ENCODE peak calls at places on chromosome 21, in four cellular contexts. L is CD8-positive, alpha-beta T cell; Z is Panc1; C is breast epithelium. X is an unnamed sample.

GRCh38 chr21:31546402-31547155 is 112.9 kb upstream of the SOD1 start:
- DNase-seq in L (no peak), Z (no peak), C (no peak), X (no peak)

GRCh38 chr21:42406201-42406601 is 2.5 kb downstream of the UBASH3A start:
- DNase-seq in L (peak; percentile 68), Z (no peak), C (no peak), X (peak; percentile 39)

GRCh38 chr21:36643374-36644250 is 55.3 kb upstream of the SIM2 start:
- DNase-seq in L (no peak), Z (no peak), C (no peak), X (no peak)

GRCh38 chr21:25837545-25838263 is 102.9 kb downstream of the GABPA start:
- DNase-seq in L (no peak), Z (no peak), C (no peak), X (no peak)

GRCh38 chr21:33033094-33033951 is 7.6 kb downstream of the OLIG2 start:
- DNase-seq in L (no peak), Z (no peak), C (no peak), X (no peak)

GRCh38 chr21:26933448-26933847 is 33.4 kb downstream of the ADAMTS5 start:
- DNase-seq in L (no peak), Z (no peak), C (no peak), X (no peak)

GRCh38 chr21:35861656-35862055 is 198.7 kb downstream of the SETD4 start:
- DNase-seq in L (no peak), Z (no peak), C (no peak), X (no peak)

GRCh38 chr21:28627691-28628090 is 365.0 kb downstream of the LTN1 start:
- DNase-seq in L (no peak), Z (no peak), C (no peak), X (no peak)

GRCh38 chr21:41630249-41630648 is 122.3 kb upstream of the TMPRSS2 start:
- DNase-seq in L (no peak), Z (peak; percentile 86), C (no peak), X (no peak)

GRCh38 chr21:41220208-41220733 is 52.3 kb downstream of the BACE2 start:
- DNase-seq in L (no peak), Z (no peak), C (no peak), X (no peak)

GRCh38 chr21:28548291-28548690 is 444.4 kb downstream of the LTN1 start:
- DNase-seq in L (no peak), Z (no peak), C (no peak), X (no peak)

GRCh38 chr21:46180079-46180722 is 4.1 kb downstream of the SPATC1L start:
- DNase-seq in L (no peak), Z (no peak), C (peak; percentile 7), X (no peak)
- H3K4me3 ChIP-seq in L (no peak overlapping the region), Z (no peak overlapping the region), C (no peak overlapping the region), X (no peak overlapping the region)

DNA sequence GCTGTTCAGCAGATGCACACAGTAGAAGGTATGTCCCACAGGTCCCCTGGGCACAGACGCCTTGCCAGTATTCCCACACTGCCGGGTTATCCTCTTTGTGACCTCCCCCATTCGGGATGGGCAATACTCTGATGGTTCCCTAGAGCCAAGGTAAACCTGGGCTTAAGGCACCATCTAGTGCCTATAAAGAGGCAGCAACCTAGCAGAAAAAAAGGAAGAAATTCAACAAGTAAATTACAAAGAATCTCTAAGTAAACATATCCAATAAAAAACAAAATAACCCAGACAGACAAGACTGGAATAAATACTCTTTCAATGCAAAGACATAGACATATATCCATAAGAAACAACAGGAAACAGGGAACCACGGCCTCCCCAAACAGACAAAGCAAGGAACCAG is 39.4 kb downstream of the HSF2BP start:
- DNase-seq in L (no peak), Z (no peak), C (no peak), X (no peak)
- TF ChIP-seq CTCF in L (no peak), Z (peak; percentile 18), C (no peak), X (peak; percentile 13)

DNA sequence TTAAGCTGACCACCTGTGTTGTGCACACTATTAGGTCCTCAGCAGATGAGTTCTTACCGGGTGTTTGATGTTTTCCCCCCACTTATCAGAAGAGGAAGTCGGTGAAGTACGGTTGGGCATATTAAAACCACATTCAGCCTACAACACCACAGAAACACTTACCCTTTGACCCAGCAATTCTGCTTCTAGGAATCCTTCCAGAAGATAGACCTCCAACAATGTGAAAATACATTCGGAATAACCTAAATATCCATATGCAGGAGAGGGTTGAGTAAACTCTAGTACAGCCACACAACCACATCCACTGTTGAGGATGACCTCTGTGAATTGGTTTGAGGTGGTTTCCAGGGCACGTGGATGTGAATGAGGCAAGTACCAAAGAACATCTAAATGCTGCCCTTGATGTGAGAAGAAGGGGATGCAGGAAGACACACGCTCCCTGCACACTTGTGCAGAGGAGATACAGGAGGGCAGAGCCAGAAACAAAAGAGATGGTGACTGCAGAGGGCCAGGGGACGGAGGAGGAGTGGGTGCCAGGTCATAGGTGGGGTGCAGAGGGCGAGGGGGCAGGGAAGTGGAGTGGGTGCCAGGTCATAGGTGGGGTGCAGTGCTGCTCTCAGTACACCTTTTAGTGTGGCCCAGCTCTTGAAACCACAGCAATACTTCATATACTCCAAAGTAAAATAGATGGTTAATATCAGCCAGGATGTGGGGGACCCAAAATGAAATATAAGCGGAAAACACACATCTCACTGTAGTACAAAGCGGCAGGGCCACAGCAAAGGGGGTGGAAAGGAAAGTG is 12.8 kb downstream of the ADARB1 start:
- DNase-seq in L (peak; percentile 49), Z (no peak), C (no peak), X (no peak)
- H3K27ac ChIP-seq in L (no peak overlapping the region), Z (no peak overlapping the region), C (no peak overlapping the region), X (no peak overlapping the region)

GRCh38 chr21:23886828-23887708 is 1720.2 kb downstream of the MRPL39 start:
- DNase-seq in L (no peak), Z (no peak), C (no peak), X (no peak)

GRCh38 chr21:23876925-23877558 is 1730.2 kb downstream of the MRPL39 start:
- DNase-seq in L (no peak), Z (no peak), C (no peak), X (no peak)

DNA sequence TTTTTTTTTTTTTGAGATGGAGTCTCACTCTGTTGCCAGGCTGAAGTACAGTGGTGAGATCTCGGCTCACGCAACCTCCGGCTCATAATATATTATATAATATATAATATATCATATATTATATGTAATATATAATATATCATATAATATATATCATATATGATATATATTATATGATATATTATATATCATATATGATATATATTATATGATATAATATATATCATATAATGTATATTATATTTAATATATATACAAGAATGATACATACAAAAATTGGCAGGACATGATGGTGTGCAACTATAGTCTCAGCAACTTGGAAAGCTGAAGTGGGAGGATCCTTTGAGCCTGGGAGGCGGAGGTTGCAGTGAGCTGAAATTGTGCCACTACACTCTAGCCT is 1725.5 kb downstream of the MRPL39 start:
- DNase-seq in L (no peak), Z (no peak), C (no peak), X (no peak)
- H3K4me3 ChIP-seq in L (no peak overlapping the region), Z (no peak overlapping the region), C (no peak overlapping the region), X (no peak overlapping the region)

GRCh38 chr21:37916795-37917142 is 512 bp upstream of the KCNJ6 start:
- DNase-seq in L (no peak), Z (no peak), C (no peak), X (no peak)

GRCh38 chr21:37915516-37915915 is 741 bp downstream of the KCNJ6 start:
- DNase-seq in L (no peak), Z (no peak), C (no peak), X (no peak)

GRCh38 chr21:37914211-37914900 is 1.9 kb downstream of the KCNJ6 start:
- DNase-seq in L (no peak), Z (no peak), C (no peak), X (peak; percentile 73)

GRCh38 chr21:37917612-37918011 is 1.4 kb upstream of the KCNJ6 start:
- DNase-seq in L (no peak), Z (no peak), C (no peak), X (no peak)

GRCh38 chr21:37915941-37916794 is at the start of gene KCNJ6:
- DNase-seq in L (no peak), Z (no peak), C (no peak), X (peak; percentile 73)
- TF ChIP-seq CTCF in L (no peak), Z (peak; percentile 76), C (no peak), X (peak; percentile 52)

DNA sequence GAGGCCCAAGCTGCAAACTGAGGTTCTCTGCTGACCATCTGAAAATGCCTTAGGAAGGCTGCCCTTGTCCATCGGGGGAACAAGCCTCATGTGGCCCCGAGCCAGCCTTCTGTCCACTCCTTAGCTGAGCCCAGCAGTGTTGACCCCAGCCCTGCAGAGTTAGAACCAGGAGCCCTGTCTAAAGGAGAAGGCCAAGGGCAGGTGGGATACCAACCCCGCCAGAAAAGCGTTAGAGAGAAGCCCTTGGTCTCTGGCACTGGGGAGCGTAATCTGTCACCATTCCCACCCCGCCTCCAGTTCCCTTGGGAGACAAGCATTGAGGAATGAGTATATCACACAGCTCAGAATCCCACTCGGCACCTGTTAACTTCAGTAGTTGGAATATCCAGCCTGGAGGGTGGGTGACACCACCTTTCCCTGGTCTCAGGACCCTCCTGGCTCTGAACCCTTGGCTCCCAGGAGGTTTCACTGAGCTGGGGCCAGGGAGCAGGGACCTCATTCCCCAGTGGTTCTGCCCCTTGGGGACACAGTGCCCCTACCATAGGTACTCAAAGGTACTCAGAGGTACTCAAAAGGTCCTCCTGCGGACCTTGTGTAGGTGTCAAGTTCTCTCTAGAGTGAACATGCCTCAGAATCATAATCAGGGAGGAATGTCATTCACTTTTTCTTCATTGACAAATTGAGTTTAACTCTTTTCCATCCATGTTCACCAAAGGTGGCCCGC is 16.4 kb downstream of the ETS2 start:
- DNase-seq in L (no peak), Z (no peak), C (no peak), X (peak; percentile 64)
- H3K27ac ChIP-seq in L (no peak overlapping the region), Z (peak overlapping the region; percentile 68), C (peak overlapping the region; percentile 33), X (peak overlapping the region; percentile 71)

X was measured in upper lobe of right lung.